ENCODE peak calls at places on chromosomes 5 and 9, in six cellular contexts. T is HCT116, X is GM23338, E is A549, D is HepG2, C is K562. P is an unnamed sample.

GRCh38 chr9:110142868-110143866 is 64.8 kb downstream of the C9orf152 start:
- DNase-seq in T (no peak), E (peak), X (peak), D (no peak), C (no peak), P (peak)

GRCh38 chr5:137565450-137565849 is 66.3 kb upstream of the SPOCK1 start:
- DNase-seq in T (no peak), E (no peak), C (no peak), D (no peak), X (no peak), P (no peak)

GRCh38 chr9:35675732-35676392 is 2.1 kb downstream of the CA9 start:
- DNase-seq in T (no peak), X (peak), C (no peak), E (no peak), D (no peak), P (no peak)

GRCh38 chr9:110089681-110090370 is 118.1 kb downstream of the C9orf152 start:
- DNase-seq in D (peak), X (no peak), T (no peak), E (no peak), C (no peak), P (no peak)

GRCh38 chr9:105053209-105053652 is 125.3 kb upstream of the ABCA1 start:
- DNase-seq in X (no peak), T (no peak), C (no peak), E (peak), D (no peak), P (peak)

GRCh38 chr9:33931326-33931725 is 114.4 kb downstream of the UBE2R2 start:
- DNase-seq in X (no peak), D (no peak), C (no peak), T (no peak), E (no peak), P (no peak)

GRCh38 chr9:114209151-114209550 is 53.8 kb downstream of the COL27A1 start:
- DNase-seq in X (no peak), E (no peak), T (no peak), C (no peak), D (no peak), P (no peak)

GRCh38 chr5:113514263-113514590 is 733 bp downstream of the YTHDC2 start:
- DNase-seq in C (no peak), T (no peak), D (peak), E (no peak), X (no peak), P (no peak)

GRCh38 chr9:9790216-9790872 is 822.5 kb downstream of the PTPRD start:
- DNase-seq in T (no peak), X (peak), C (no peak), E (peak), D (peak), P (peak)

GRCh38 chr9:123412171-123412820 is 56.3 kb downstream of the CRB2 start:
- DNase-seq in C (no peak), D (no peak), T (no peak), E (no peak), X (no peak), P (no peak)

GRCh38 chr5:34474573-34475021 is 181.5 kb upstream of the RAI14 start:
- DNase-seq in D (peak), C (peak), E (peak), T (peak), X (peak), P (no peak)

DNA sequence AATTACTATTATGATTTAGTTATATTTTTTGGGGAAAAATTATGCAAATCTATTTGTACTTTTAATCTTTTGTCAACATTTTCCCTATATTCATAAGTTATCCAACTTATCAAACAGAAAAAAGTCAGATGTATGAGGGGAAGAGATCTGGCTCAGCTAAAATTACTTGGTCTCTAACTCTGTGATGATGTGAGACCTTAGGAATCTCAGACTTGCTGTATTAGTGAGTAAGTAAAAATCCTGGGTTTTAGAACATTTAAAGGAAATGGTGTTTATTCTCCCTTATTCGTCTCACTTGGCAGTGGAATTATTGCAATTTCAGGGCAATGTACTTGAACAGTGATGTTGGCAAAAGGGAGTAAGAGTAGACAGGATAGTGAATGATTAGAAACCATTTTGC is 91.5 kb downstream of the TENT4A start:
- DNase-seq in D (no peak), X (no peak), E (no peak), C (no peak), T (no peak), P (no peak)
- H3K27ac ChIP-seq in D (no peak), X (no peak), E (no peak), C (no peak), T (no peak), P (no peak)

DNA sequence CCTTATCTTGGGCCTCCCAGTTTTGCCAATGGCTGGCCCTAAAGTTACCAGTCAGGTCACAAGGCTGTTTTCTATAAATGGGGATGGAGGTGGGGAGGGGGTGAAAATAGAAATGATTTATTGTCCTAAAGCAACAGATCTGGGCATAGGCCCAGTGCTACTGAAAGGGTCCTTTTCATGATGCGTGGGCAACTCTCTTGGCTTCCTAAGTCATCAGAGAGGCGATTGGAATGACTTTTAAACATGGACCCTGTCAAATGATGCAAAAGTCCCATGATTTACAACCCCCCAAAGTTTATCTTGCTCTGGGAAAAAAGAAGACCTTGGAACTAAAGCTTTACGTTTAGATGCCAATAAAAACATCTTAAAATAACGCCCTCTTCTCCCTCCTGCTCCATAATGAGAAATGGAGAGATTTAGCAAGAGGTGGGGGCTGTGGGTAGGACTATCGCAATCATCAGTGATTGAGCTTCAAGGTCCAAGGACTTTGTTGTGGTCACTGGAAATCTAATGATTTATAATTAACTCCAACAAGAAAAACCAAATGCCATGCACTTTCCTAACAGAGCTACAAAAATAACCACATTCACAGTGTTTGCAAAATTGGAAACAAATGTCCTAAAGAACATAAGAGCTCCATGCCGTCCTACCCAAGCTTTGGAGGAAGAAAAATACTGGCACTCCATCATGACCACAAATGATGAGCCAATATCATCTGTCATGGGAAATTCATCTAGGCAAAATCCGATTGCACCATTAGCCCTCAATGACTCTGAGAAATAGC is 167.5 kb upstream of the CLINT1 start:
- DNase-seq in X (no peak), D (no peak), C (no peak), T (no peak), E (no peak), P (no peak)
- TF ChIP-seq REST in X (no peak), D (no peak), C (no peak), T (no peak), E (no peak), P (no peak)

GRCh38 chr5:53017794-53018391 is 28.7 kb downstream of the ITGA2 start:
- DNase-seq in T (no peak), E (no peak), X (no peak), C (no peak), D (no peak), P (no peak)
- H3K27ac ChIP-seq in T (no peak), E (no peak), X (no peak), C (no peak), D (no peak), P (no peak)

DNA sequence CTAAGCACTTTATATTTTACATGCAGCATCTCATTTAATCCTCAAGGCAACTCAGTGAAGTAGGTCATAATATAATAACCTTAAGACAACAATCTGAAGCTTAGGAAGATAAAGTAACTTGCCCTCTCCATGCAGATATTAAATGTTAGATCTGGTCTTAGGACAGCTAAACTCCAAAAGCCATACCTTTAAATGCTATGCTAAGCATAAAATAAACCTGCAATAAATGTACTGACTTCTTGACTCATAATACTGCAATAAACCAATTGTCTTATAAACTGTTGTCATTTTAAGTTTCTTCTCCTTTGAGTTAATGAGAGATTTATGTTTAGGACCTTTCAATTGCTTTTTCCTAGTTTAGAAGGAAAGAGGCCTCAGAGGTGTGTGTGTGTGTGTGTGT is 102.2 kb upstream of the MIER3 start:
- DNase-seq in X (no peak), E (no peak), D (no peak), C (no peak), T (no peak), P (no peak)
- TF ChIP-seq REST in X (no peak), E (no peak), D (no peak), C (no peak), T (no peak), P (no peak)

DNA sequence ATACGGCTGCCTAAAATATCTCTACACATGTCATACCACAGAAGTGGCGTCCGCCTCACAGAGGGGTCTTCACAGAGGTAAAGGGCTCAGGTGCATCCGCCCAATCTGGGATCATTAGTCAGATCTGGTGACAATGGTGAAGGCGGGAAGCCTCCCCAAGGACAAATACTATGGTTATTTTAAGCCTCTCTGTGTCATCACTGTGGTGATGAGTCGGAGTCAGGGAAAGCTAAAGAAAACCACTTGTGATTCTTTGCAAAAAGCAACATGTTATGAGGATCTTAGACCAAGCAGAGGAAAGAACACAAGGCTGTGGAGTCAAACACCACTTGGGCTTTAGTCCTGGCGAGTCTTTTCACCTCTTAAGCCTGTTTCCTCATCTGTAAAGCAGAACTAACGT is 190.4 kb downstream of the DRD1 start:
- DNase-seq in E (no peak), D (no peak), C (no peak), X (no peak), T (no peak), P (no peak)
- H3K27ac ChIP-seq in E (no peak), D (no peak), C (no peak), X (no peak), T (no peak), P (no peak)

GRCh38 chr5:172436078-172436873 is 18.0 kb downstream of the SH3PXD2B start:
- DNase-seq in T (no peak), X (no peak), D (no peak), C (no peak), E (no peak), P (no peak)

GRCh38 chr5:172437445-172438303 is 16.7 kb downstream of the SH3PXD2B start:
- DNase-seq in T (peak), E (peak), C (peak), D (peak), X (no peak), P (peak)

GRCh38 chr5:172439785-172440480 is 14.4 kb downstream of the SH3PXD2B start:
- DNase-seq in E (no peak), T (no peak), X (no peak), C (no peak), D (no peak), P (no peak)

GRCh38 chr5:172436874-172437369 is 17.4 kb downstream of the SH3PXD2B start:
- DNase-seq in E (no peak), X (no peak), C (no peak), T (no peak), D (no peak), P (no peak)

GRCh38 chr5:172438304-172438652 is 16.0 kb downstream of the SH3PXD2B start:
- DNase-seq in D (peak), T (no peak), E (no peak), X (no peak), C (no peak), P (no peak)
- TF ChIP-seq REST in D (no peak), T (no peak), E (no peak), X (no peak), C (no peak), P (no peak)

P was measured in HL-60.